ENCODE peak calls at places on chromosomes 7 and 10, in five cellular contexts. O is progenitor cell of endocrine pancreas, C is HFFc6, B is AG09319, Z is cardiac fibroblast. R is an unnamed sample.

GRCh38 chr10:70267161-70267933 is 16.5 kb downstream of the NPFFR1 start:
- DNase-seq in O (no peak), C (peak; percentile 96), B (peak; percentile 84), Z (peak; percentile 95), R (peak; percentile 14)

GRCh38 chr7:150799741-150800575 is at the start of gene TMEM176B:
- DNase-seq in O (peak; percentile 23), C (no peak), B (no peak), Z (no peak), R (peak; percentile 56)

GRCh38 chr10:64265961-64266360 is 744.8 kb downstream of the REEP3 start:
- DNase-seq in O (no peak), C (no peak), B (no peak), Z (no peak), R (no peak)

GRCh38 chr7:102042016-102042656 is 224.7 kb downstream of the CUX1 start:
- DNase-seq in O (no peak), C (peak; percentile 83), B (no peak), Z (peak; percentile 79), R (no peak)

GRCh38 chr10:13699216-13699615 is 112.5 kb downstream of the PRPF18 start:
- DNase-seq in O (no peak), C (no peak), B (no peak), Z (no peak), R (no peak)

GRCh38 chr10:109429956-109430760 is 493.2 kb downstream of the XPNPEP1 start:
- DNase-seq in O (no peak), C (peak; percentile 82), B (no peak), Z (peak; percentile 54), R (no peak)

GRCh38 chr10:102593804-102594079 is 50.5 kb upstream of the TRIM8 start:
- DNase-seq in O (no peak), C (no peak), B (no peak), Z (no peak), R (no peak)

GRCh38 chr10:121702351-121703320 is 104.4 kb upstream of the FGFR2 start:
- DNase-seq in O (no peak), C (peak; percentile 77), B (no peak), Z (peak; percentile 76), R (no peak)

GRCh38 chr7:50449501-50449880 is 659 bp downstream of the FIGNL1 start:
- DNase-seq in O (no peak), C (no peak), B (no peak), Z (no peak), R (no peak)

GRCh38 chr10:3339121-3339520 is 166.5 kb upstream of the PITRM1 start:
- DNase-seq in O (no peak), C (no peak), B (no peak), Z (no peak), R (no peak)

GRCh38 chr7:11592699-11593098 is 239.3 kb downstream of the THSD7A start:
- DNase-seq in O (no peak), C (no peak), B (no peak), Z (no peak), R (no peak)

GRCh38 chr10:61978965-61979364 is 77.5 kb downstream of the ARID5B start:
- DNase-seq in O (no peak), C (no peak), B (no peak), Z (peak; percentile 21), R (no peak)

GRCh38 chr7:77238703-77239136 is 39.1 kb upstream of the FGL2 start:
- DNase-seq in O (no peak), C (no peak), B (no peak), Z (no peak), R (no peak)

GRCh38 chr7:19284596-19285300 is 139.5 kb upstream of the FERD3L start:
- DNase-seq in O (no peak), C (peak; percentile 43), B (no peak), Z (peak; percentile 86), R (no peak)

GRCh38 chr10:99406149-99406548 is 24.3 kb downstream of the GOT1 start:
- DNase-seq in O (no peak), C (no peak), B (no peak), Z (no peak), R (no peak)

GRCh38 chr7:98745722-98746318 is 124.0 kb downstream of the TMEM130 start:
- DNase-seq in O (peak; percentile 84), C (peak; percentile 28), B (no peak), Z (peak; percentile 57), R (peak; percentile 90)

GRCh38 chr10:34294137-34294536 is 521.0 kb downstream of the PARD3 start:
- DNase-seq in O (no peak), C (no peak), B (no peak), Z (no peak), R (no peak)

GRCh38 chr10:114525368-114525949 is 121.2 kb upstream of the AFAP1L2 start:
- DNase-seq in O (no peak), C (no peak), B (no peak), Z (no peak), R (no peak)

GRCh38 chr10:96478317-96478716 is 35.4 kb downstream of the TLL2 start:
- DNase-seq in O (no peak), C (no peak), B (no peak), Z (no peak), R (no peak)

DNA sequence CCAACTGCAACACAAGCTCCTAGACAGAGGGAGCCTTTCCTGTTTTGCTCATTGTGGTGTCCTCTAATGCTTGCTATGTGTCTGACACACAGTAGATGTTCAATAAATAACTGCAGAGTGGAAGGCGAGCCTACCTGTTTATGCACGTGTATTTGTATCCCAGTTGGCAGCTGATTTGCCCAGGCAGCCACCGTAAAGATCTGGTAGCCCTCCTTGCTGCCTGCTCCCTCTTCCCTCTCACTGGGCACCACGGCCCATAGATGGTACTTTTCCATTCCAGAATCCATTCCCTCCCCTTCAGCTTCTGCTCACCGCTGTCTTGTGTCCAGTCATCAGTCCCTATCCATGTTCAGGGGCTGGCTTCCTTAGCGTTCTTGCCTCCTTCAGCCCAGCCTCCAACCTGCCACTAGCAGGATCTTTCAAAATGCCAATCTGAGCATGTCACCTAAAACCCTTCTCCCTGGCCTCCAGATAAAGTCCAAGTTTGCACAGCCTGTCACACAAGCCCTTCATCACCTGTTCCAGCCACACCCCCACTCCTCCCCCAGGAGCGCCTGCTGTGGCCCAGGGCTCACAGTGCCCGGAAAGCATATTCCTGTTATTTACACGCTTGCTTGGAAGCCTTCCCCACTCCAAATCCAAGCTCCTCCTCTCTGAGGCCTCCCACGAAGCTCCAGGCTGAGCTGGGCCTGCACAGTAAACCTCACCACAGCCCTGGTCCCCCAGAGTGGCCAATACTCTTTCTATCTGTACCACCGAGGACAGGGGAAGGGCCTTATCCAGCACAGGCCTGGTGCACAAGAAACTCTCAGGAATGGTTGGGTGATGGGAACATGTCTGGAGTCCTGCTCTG is 21.0 kb downstream of the ZCCHC24 start:
- DNase-seq in O (no peak), C (no peak), B (no peak), Z (no peak), R (no peak)
- TF ChIP-seq CTCF in O (no peak), C (no peak), B (no peak), Z (no peak), R (no peak)

GRCh38 chr10:35613597-35614226 is 8.6 kb downstream of the GJD4 start:
- DNase-seq in O (no peak), C (peak; percentile 11), B (peak; percentile 0), Z (peak; percentile 74), R (no peak)
- TF ChIP-seq CTCF in O (peak; percentile 42), C (peak; percentile 52), B (peak; percentile 38), Z (peak; percentile 63), R (no peak)

GRCh38 chr10:14834588-14834987 is 3.2 kb downstream of the CDNF start:
- DNase-seq in O (no peak), C (no peak), B (no peak), Z (no peak), R (no peak)

GRCh38 chr10:14838582-14839304 is 637 bp downstream of the HSPA14 start:
- DNase-seq in O (peak; percentile 50), C (no peak), B (no peak), Z (peak; percentile 16), R (peak; percentile 78)

GRCh38 chr10:14839305-14839695 is 1.2 kb downstream of the HSPA14 start:
- DNase-seq in O (no peak), C (no peak), B (no peak), Z (peak; percentile 38), R (peak; percentile 9)

GRCh38 chr10:14837756-14838581 is at the start of the genes CDNF, HSPA14 and MSANTD7:
- DNase-seq in O (peak; percentile 98), C (peak; percentile 99), B (peak; percentile 99), Z (peak; percentile 99), R (peak; percentile 100)

GRCh38 chr10:14837003-14837755 is 658 bp downstream of the CDNF start:
- DNase-seq in O (no peak), C (no peak), B (peak; percentile 11), Z (no peak), R (no peak)
- TF ChIP-seq CTCF in O (no peak), C (no peak), B (no peak), Z (no peak), R (no peak)

GRCh38 chr7:6589151-6589828 is 531 bp upstream of the INTS15 start:
- DNase-seq in O (no peak), C (no peak), B (no peak), Z (no peak), R (no peak)

GRCh38 chr7:6590645-6591110 is 857 bp downstream of the INTS15 start:
- DNase-seq in O (no peak), C (no peak), B (no peak), Z (no peak), R (no peak)

GRCh38 chr7:6588566-6588965 is 1.3 kb upstream of the INTS15 start:
- DNase-seq in O (no peak), C (no peak), B (no peak), Z (no peak), R (no peak)

DNA sequence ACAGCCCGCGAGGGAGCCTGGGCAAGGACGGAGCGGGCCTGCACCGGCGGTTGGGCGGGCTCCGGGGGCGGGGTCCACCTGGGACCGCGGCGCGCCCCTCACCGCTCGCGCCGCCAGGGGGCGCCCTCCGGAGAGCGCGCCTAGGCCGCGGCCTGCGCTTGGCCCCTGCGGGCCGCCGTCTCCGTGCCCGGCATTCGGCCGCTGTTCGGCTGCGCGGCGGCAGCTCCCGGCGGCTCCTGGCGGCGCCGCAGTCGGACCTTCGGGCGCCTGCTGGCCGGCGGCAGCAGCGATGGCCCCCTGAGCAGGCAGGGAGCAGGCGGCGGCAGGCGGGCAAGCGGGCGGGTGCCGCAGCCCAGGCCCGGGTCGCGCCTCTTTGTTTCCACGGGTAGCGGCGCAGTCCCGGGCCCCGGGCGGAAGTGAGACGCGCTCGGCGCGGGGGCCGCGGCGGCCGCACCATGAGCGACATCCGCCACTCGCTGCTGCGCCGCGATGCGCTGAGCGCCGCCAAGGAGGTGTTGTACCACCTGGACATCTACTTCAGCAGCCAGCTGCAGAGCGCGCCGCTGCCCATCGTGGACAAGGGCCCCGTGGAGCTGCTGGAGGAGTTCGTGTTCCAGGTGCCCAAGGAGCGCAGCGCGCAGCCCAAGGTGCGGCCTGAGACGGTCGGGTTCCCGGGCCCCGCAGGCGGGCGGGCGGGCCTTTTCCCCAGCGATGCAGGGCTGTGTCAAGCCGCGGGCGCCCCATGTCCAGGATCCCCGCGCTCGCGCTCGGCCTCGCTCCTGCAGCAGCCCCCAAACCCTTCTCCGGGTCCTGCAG is at the start of gene INTS15:
- DNase-seq in O (peak; percentile 79), C (peak; percentile 54), B (peak; percentile 40), Z (peak; percentile 74), R (peak; percentile 89)
- TF ChIP-seq CTCF in O (peak; percentile 84), C (peak; percentile 85), B (peak; percentile 36), Z (peak; percentile 14), R (peak; percentile 35)

GRCh38 chr7:22586806-22587180 is 86.8 kb upstream of the STEAP1B start:
- DNase-seq in O (no peak), C (peak; percentile 33), B (no peak), Z (peak; percentile 74), R (no peak)
- TF ChIP-seq CTCF in O (peak; percentile 52), C (peak; percentile 68), B (peak; percentile 49), Z (peak; percentile 52), R (no peak)